ENCODE peak calls at places on chromosome 19, in nine cellular contexts. H is fibroblast of pulmonary artery, E is heart right ventricle, K is AG04449, D is IMR-90, F is GM06990, W is MCF 10A, Q is endothelial cell, O is activated B cell treated with CpG ODN at 0.5 μM for 24 hours. B is an unnamed sample.
A peak's percentile ranks its signal among the peaks of the same experiment; 100 is the strongest.

GRCh38 chr19:47210180-47210490 is 20.9 kb downstream of the BBC3 start:
- DNase-seq in W (no peak), D (no peak), E (no peak), O (no peak), K (no peak), H (no peak), Q (no peak), F (no peak), B (no peak)

GRCh38 chr19:57807541-57807940 is 7.2 kb downstream of the ZNF552 start:
- DNase-seq in E (no peak), D (no peak), W (no peak), K (no peak), O (no peak), H (peak; percentile 64), Q (no peak), F (no peak), B (no peak)

GRCh38 chr19:48815870-48816501 is 5.2 kb upstream of the BCAT2 start:
- DNase-seq in K (no peak), Q (no peak), F (no peak), W (no peak), D (peak; percentile 43), H (no peak), O (no peak), E (no peak), B (peak; percentile 48)

GRCh38 chr19:54431255-54431838 is 16.1 kb downstream of the TTYH1 start:
- DNase-seq in Q (no peak), K (no peak), D (peak; percentile 28), H (peak; percentile 41), E (no peak), F (no peak), W (peak; percentile 88), O (no peak), B (no peak)

GRCh38 chr19:16588089-16588823 is 16.0 kb upstream of the SLC35E1 start:
- DNase-seq in H (peak; percentile 39), O (peak; percentile 76), Q (no peak), D (peak; percentile 19), K (no peak), E (peak; percentile 34), F (peak; percentile 91), W (no peak), B (peak; percentile 86)

GRCh38 chr19:16386619-16387240 is 62.1 kb downstream of the KLF2 start:
- DNase-seq in D (peak; percentile 69), H (peak; percentile 79), E (no peak), O (no peak), W (peak; percentile 52), Q (peak; percentile 58), K (peak; percentile 10), F (no peak), B (peak; percentile 69)

GRCh38 chr19:39182174-39182505 is 14.6 kb upstream of the NCCRP1 start:
- DNase-seq in W (peak; percentile 44), D (no peak), Q (no peak), E (no peak), H (no peak), F (no peak), O (no peak), K (no peak), B (no peak)

GRCh38 chr19:48637449-48637947 is 319 bp upstream of the DBP start:
- DNase-seq in H (peak; percentile 100), W (peak; percentile 99), E (peak; percentile 99), O (peak; percentile 97), F (peak; percentile 99), D (peak; percentile 99), K (peak; percentile 92), Q (peak; percentile 94), B (peak; percentile 94)

GRCh38 chr19:48418317-48419064 is 25.0 kb downstream of the GRIN2D start:
- DNase-seq in Q (no peak), O (no peak), H (no peak), D (peak; percentile 23), K (no peak), W (peak; percentile 39), E (no peak), F (no peak), B (no peak)

GRCh38 chr19:3986260-3987041 is 1.2 kb upstream of the EEF2 start:
- DNase-seq in K (no peak), F (peak; percentile 57), Q (no peak), E (no peak), W (peak; percentile 87), O (no peak), D (peak; percentile 73), H (peak; percentile 85), B (peak; percentile 51)

GRCh38 chr19:4567584-4568071 is 8.1 kb upstream of the SEMA6B start:
- DNase-seq in K (no peak), O (peak; percentile 35), E (peak; percentile 80), D (peak; percentile 20), F (no peak), H (peak; percentile 59), Q (peak; percentile 90), W (peak; percentile 63), B (no peak)

GRCh38 chr19:2923510-2923909 is 21.3 kb downstream of the ZNF77 start:
- DNase-seq in H (peak; percentile 58), D (peak; percentile 45), K (no peak), O (no peak), F (no peak), E (no peak), Q (no peak), W (peak; percentile 74), B (no peak)

GRCh38 chr19:12936582-12936981 is 1.8 kb upstream of the CALR start:
- DNase-seq in K (no peak), O (no peak), H (no peak), Q (no peak), D (no peak), E (no peak), W (no peak), F (no peak), B (no peak)

GRCh38 chr19:12938054-12938535 is 314 bp upstream of the CALR start:
- DNase-seq in K (peak; percentile 94), Q (peak; percentile 97), H (peak; percentile 100), O (peak; percentile 96), F (peak; percentile 98), E (peak; percentile 98), W (peak; percentile 100), D (peak; percentile 99), B (peak; percentile 97)

GRCh38 chr19:12938536-12939291 is at the start of gene CALR:
- DNase-seq in Q (no peak), W (no peak), K (no peak), H (peak; percentile 42), F (no peak), E (peak; percentile 47), O (no peak), D (no peak), B (no peak)

GRCh38 chr19:12939292-12939606 is 840 bp downstream of the CALR start:
- DNase-seq in D (peak; percentile 66), O (no peak), K (no peak), E (no peak), F (peak; percentile 50), Q (no peak), H (peak; percentile 60), W (peak; percentile 60), B (no peak)

DNA sequence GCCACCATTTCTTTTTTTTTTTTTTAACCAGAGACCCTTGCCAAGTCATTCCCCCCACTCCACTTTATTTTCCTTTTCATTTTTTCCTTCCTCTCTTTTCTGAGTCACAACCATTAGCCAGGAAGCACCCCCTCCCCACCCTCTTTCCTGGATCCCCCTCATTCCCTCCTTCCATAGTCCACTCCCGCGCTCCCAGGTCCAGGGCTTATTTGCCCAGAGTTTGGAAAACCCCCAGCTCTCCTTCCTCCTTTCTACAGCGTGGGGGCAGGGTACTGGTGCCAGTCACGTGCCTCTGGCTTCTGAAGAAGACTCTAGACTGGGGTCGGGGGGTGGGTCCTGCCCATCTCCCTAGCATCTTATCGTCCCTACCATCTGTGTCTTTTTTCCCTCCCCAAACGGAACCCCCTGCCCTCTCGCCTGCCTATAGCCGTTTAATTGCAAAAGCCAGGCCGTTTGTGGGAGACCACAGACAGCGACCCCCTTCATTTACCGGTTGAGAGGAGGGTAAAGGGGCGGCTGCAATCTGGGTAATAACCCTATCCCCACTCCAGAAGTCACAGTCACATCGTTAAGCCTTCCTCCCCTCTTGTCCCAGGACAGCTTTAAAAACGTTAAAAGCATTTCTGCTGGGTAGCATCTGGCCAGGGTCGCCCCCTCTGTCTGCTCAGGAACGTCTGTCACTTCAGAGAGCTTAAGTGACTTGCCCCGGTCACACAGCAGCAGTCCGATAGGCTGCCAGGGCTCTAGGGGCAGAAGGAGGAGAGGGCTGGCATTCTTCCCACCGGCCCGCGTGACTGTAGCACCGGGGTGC is 961 bp upstream of the CALR start:
- DNase-seq in E (no peak), W (no peak), O (no peak), H (no peak), Q (peak; percentile 49), F (peak; percentile 48), D (no peak), K (no peak), B (no peak)
- TF ChIP-seq CTCF in E (no peak), W (no peak), O (no peak), H (no peak), Q (no peak), F (no peak), D (no peak), K (no peak), B (no peak)

DNA sequence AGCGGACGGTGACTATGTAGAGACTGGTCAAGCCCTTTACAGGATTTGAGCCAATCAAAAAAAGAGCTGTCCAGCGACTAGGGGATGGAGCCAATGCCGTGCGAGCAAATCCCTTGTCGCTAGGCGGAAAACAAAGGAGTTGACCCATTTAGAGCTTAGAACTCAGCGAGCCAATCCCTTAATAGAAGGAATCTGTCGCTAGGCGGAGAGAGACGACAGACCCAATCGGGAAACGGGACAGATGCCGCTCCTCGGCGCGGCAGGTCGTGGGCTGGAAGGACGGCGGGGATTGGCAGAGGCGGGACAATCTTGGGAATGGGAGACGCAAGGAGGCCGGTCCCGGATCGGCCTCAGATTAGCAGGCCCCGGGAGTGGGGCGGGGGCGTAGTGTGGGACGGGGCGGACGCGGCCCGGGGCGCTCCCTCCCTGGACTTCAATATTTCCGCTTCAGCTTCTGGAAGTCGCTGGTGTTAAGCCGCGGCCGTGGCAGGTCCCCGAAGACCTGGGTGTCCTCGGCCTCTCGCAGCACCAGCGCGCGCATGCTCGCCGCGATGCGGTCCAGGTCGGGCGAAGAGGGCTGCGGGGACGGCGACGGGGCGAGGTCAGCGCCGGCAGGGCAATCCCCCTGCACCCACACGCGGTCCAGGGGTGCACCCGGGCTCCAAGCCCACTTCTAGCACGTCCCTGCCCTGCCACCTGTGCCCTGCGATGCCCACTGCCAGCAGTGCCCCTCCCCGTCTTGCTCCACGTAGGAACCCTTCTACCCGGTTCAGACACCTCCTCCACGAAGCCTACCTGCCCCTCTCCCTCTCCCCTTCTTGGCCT is 2.3 kb upstream of the PNKP start:
- DNase-seq in E (peak; percentile 96), H (peak; percentile 100), D (peak; percentile 100), Q (peak; percentile 98), W (peak; percentile 100), O (peak; percentile 82), K (peak; percentile 99), F (peak; percentile 95), B (peak; percentile 89)
- TF ChIP-seq CTCF in E (peak; percentile 24), H (no peak), D (no peak), Q (no peak), W (no peak), O (no peak), K (no peak), F (no peak), B (no peak)

GRCh38 chr19:34173145-34173956 is 1.0 kb downstream of the LSM14A start:
- DNase-seq in W (peak; percentile 57), O (peak; percentile 19), H (peak; percentile 55), D (peak; percentile 27), Q (peak; percentile 38), E (no peak), K (no peak), F (peak; percentile 43), B (no peak)
- TF ChIP-seq CTCF in W (no peak), O (no peak), H (no peak), D (no peak), Q (no peak), E (no peak), K (no peak), F (no peak), B (no peak)

GRCh38 chr19:7903244-7904073 is at the start of gene MAP2K7:
- DNase-seq in W (peak; percentile 100), E (peak; percentile 100), Q (peak; percentile 100), F (peak; percentile 100), O (peak; percentile 99), D (peak; percentile 99), H (peak; percentile 100), K (peak; percentile 88), B (peak; percentile 100)
- TF ChIP-seq CTCF in W (peak; percentile 42), E (peak; percentile 61), Q (peak; percentile 57), F (peak; percentile 86), O (no peak), D (peak; percentile 80), H (peak; percentile 39), K (peak; percentile 72), B (peak; percentile 92)